ENCODE peak calls at places on chromosomes 7 and 10, in six cellular contexts. One of them, this sample, is unnamed.

GRCh38 chr10:88759366-88760101 is at the start of gene LIPN:
- DNase-seq in stimulated activated naive B cell treated with anti-CD40 and anti-IgM and Interleukin-4, amounts not matched to agents 10 μg/mL and 1 μg/mL and 100 μg/mL, for 72 hours: no peak
- DNase-seq in M059J: no peak
- DNase-seq in activated CD4-positive, alpha-beta T cell treated with anti-CD3 and anti-CD28 coated beads, Interleukin-2, amount 50 U/mL, for 1 hour: no peak
- DNase-seq in stimulated activated CD4-positive, alpha-beta T cell treated with anti-CD3 and anti-CD28 coated beads, Interleukin-2, amount 100 ng/mL, for 48 hours: no peak
- DNase-seq in midbrain: no peak
- DNase-seq in this sample: no peak

GRCh38 chr7:132575336-132575986 is 809 bp downstream of the PLXNA4 start:
- DNase-seq in stimulated activated naive B cell treated with anti-CD40 and anti-IgM and Interleukin-4, amounts not matched to agents 10 μg/mL and 1 μg/mL and 100 μg/mL, for 72 hours: no peak
- DNase-seq in M059J: peak
- DNase-seq in activated CD4-positive, alpha-beta T cell treated with anti-CD3 and anti-CD28 coated beads, Interleukin-2, amount 50 U/mL, for 1 hour: no peak
- DNase-seq in stimulated activated CD4-positive, alpha-beta T cell treated with anti-CD3 and anti-CD28 coated beads, Interleukin-2, amount 100 ng/mL, for 48 hours: no peak
- DNase-seq in midbrain: peak
- DNase-seq in this sample: no peak

GRCh38 chr7:101936223-101936611 is 118.8 kb downstream of the CUX1 start:
- DNase-seq in stimulated activated naive B cell treated with anti-CD40 and anti-IgM and Interleukin-4, amounts not matched to agents 10 μg/mL and 1 μg/mL and 100 μg/mL, for 72 hours: peak
- DNase-seq in M059J: no peak
- DNase-seq in activated CD4-positive, alpha-beta T cell treated with anti-CD3 and anti-CD28 coated beads, Interleukin-2, amount 50 U/mL, for 1 hour: no peak
- DNase-seq in stimulated activated CD4-positive, alpha-beta T cell treated with anti-CD3 and anti-CD28 coated beads, Interleukin-2, amount 100 ng/mL, for 48 hours: no peak
- DNase-seq in midbrain: no peak
- DNase-seq in this sample: no peak

GRCh38 chr7:96697822-96698221 is 11.8 kb downstream of the SEM1 start:
- DNase-seq in stimulated activated naive B cell treated with anti-CD40 and anti-IgM and Interleukin-4, amounts not matched to agents 10 μg/mL and 1 μg/mL and 100 μg/mL, for 72 hours: no peak
- DNase-seq in M059J: no peak
- DNase-seq in activated CD4-positive, alpha-beta T cell treated with anti-CD3 and anti-CD28 coated beads, Interleukin-2, amount 50 U/mL, for 1 hour: no peak
- DNase-seq in stimulated activated CD4-positive, alpha-beta T cell treated with anti-CD3 and anti-CD28 coated beads, Interleukin-2, amount 100 ng/mL, for 48 hours: no peak
- DNase-seq in midbrain: no peak
- DNase-seq in this sample: no peak

GRCh38 chr10:1309237-1309968 is 253.2 kb downstream of the WDR37 start:
- DNase-seq in stimulated activated naive B cell treated with anti-CD40 and anti-IgM and Interleukin-4, amounts not matched to agents 10 μg/mL and 1 μg/mL and 100 μg/mL, for 72 hours: no peak
- DNase-seq in M059J: no peak
- DNase-seq in activated CD4-positive, alpha-beta T cell treated with anti-CD3 and anti-CD28 coated beads, Interleukin-2, amount 50 U/mL, for 1 hour: no peak
- DNase-seq in stimulated activated CD4-positive, alpha-beta T cell treated with anti-CD3 and anti-CD28 coated beads, Interleukin-2, amount 100 ng/mL, for 48 hours: no peak
- DNase-seq in midbrain: no peak
- DNase-seq in this sample: no peak

GRCh38 chr7:33258561-33258960 is 129.2 kb downstream of the BBS9 start:
- DNase-seq in stimulated activated naive B cell treated with anti-CD40 and anti-IgM and Interleukin-4, amounts not matched to agents 10 μg/mL and 1 μg/mL and 100 μg/mL, for 72 hours: no peak
- DNase-seq in M059J: no peak
- DNase-seq in activated CD4-positive, alpha-beta T cell treated with anti-CD3 and anti-CD28 coated beads, Interleukin-2, amount 50 U/mL, for 1 hour: no peak
- DNase-seq in stimulated activated CD4-positive, alpha-beta T cell treated with anti-CD3 and anti-CD28 coated beads, Interleukin-2, amount 100 ng/mL, for 48 hours: no peak
- DNase-seq in midbrain: no peak
- DNase-seq in this sample: no peak

GRCh38 chr10:60901561-60902235 is 42.3 kb downstream of the RHOBTB1 start:
- DNase-seq in stimulated activated naive B cell treated with anti-CD40 and anti-IgM and Interleukin-4, amounts not matched to agents 10 μg/mL and 1 μg/mL and 100 μg/mL, for 72 hours: no peak
- DNase-seq in M059J: peak
- DNase-seq in activated CD4-positive, alpha-beta T cell treated with anti-CD3 and anti-CD28 coated beads, Interleukin-2, amount 50 U/mL, for 1 hour: no peak
- DNase-seq in stimulated activated CD4-positive, alpha-beta T cell treated with anti-CD3 and anti-CD28 coated beads, Interleukin-2, amount 100 ng/mL, for 48 hours: no peak
- DNase-seq in midbrain: peak
- DNase-seq in this sample: no peak

GRCh38 chr10:52755297-52756062 is 17.1 kb downstream of the MBL2 start:
- DNase-seq in stimulated activated naive B cell treated with anti-CD40 and anti-IgM and Interleukin-4, amounts not matched to agents 10 μg/mL and 1 μg/mL and 100 μg/mL, for 72 hours: no peak
- DNase-seq in M059J: peak
- DNase-seq in activated CD4-positive, alpha-beta T cell treated with anti-CD3 and anti-CD28 coated beads, Interleukin-2, amount 50 U/mL, for 1 hour: no peak
- DNase-seq in stimulated activated CD4-positive, alpha-beta T cell treated with anti-CD3 and anti-CD28 coated beads, Interleukin-2, amount 100 ng/mL, for 48 hours: no peak
- DNase-seq in midbrain: peak
- DNase-seq in this sample: no peak

GRCh38 chr10:102540023-102540422 is 36.3 kb downstream of the SUFU start:
- DNase-seq in stimulated activated naive B cell treated with anti-CD40 and anti-IgM and Interleukin-4, amounts not matched to agents 10 μg/mL and 1 μg/mL and 100 μg/mL, for 72 hours: peak
- DNase-seq in M059J: peak
- DNase-seq in activated CD4-positive, alpha-beta T cell treated with anti-CD3 and anti-CD28 coated beads, Interleukin-2, amount 50 U/mL, for 1 hour: no peak
- DNase-seq in stimulated activated CD4-positive, alpha-beta T cell treated with anti-CD3 and anti-CD28 coated beads, Interleukin-2, amount 100 ng/mL, for 48 hours: no peak
- DNase-seq in midbrain: no peak
- DNase-seq in this sample: no peak

GRCh38 chr10:13056461-13057077 is 43.4 kb upstream of the OPTN start:
- DNase-seq in stimulated activated naive B cell treated with anti-CD40 and anti-IgM and Interleukin-4, amounts not matched to agents 10 μg/mL and 1 μg/mL and 100 μg/mL, for 72 hours: no peak
- DNase-seq in M059J: peak
- DNase-seq in activated CD4-positive, alpha-beta T cell treated with anti-CD3 and anti-CD28 coated beads, Interleukin-2, amount 50 U/mL, for 1 hour: no peak
- DNase-seq in stimulated activated CD4-positive, alpha-beta T cell treated with anti-CD3 and anti-CD28 coated beads, Interleukin-2, amount 100 ng/mL, for 48 hours: no peak
- DNase-seq in midbrain: no peak
- DNase-seq in this sample: no peak